ENCODE peak calls at places on chromosomes 11 and 22, in six cellular contexts. U is DMS153; D is activated CD4-positive, CD25-positive, alpha-beta regulatory T cell treated with anti-CD3 and anti-CD28 coated beads, Interleukin-2, amount 50 U/mL, for 16 hours; M is stimulated activated CD8-positive, alpha-beta memory T cell treated with anti-CD3 and anti-CD28 coated beads, Interleukin-2, amount 100 ng/mL, for 1 hour; H is mucosa of gallbladder; W is activated T-cell treated with anti-CD3 and anti-CD28 coated beads for 1 hour. P is an unnamed sample.

GRCh38 chr11:14015711-14016110 is 53.2 kb downstream of the SPON1 start:
- DNase-seq in U (no peak), D (no peak), M (no peak), H (peak; percentile 64), W (no peak), P (peak; percentile 46)

GRCh38 chr11:96328395-96329010 is 14.5 kb downstream of the MAML2 start:
- DNase-seq in U (no peak), D (no peak), M (no peak), H (no peak), W (no peak), P (peak; percentile 44)

GRCh38 chr11:113957016-113957415 is 17.9 kb upstream of the HTR3A start:
- DNase-seq in U (no peak), D (no peak), M (no peak), H (no peak), W (no peak), P (no peak)

GRCh38 chr22:44147821-44148574 is 32.7 kb upstream of the PARVG start:
- DNase-seq in U (no peak), D (no peak), M (no peak), H (peak; percentile 16), W (no peak), P (peak; percentile 6)

GRCh38 chr22:37079668-37080171 is 28.2 kb downstream of the KCTD17 start:
- DNase-seq in U (no peak), D (peak; percentile 64), M (peak; percentile 60), H (peak; percentile 52), W (peak; percentile 55), P (no peak)

GRCh38 chr11:21888814-21889213 is 304.1 kb upstream of the ANO5 start:
- DNase-seq in U (no peak), D (no peak), M (no peak), H (no peak), W (no peak), P (no peak)

GRCh38 chr11:61594907-61595257 is 14.0 kb upstream of the SYT7 start:
- DNase-seq in U (no peak), D (no peak), M (no peak), H (no peak), W (no peak), P (no peak)

GRCh38 chr11:7892059-7892699 is 38.9 kb downstream of the OR10A6 start:
- DNase-seq in U (no peak), D (no peak), M (no peak), H (no peak), W (no peak), P (no peak)

GRCh38 chr11:113553905-113554304 is 78.7 kb upstream of the DRD2 start:
- DNase-seq in U (no peak), D (no peak), M (no peak), H (no peak), W (no peak), P (peak; percentile 2)

GRCh38 chr22:28052818-28053217 is 133.8 kb upstream of the PITPNB start:
- DNase-seq in U (peak; percentile 69), D (no peak), M (no peak), H (no peak), W (no peak), P (no peak)